ENCODE peak calls at places on chromosomes 2 and 18, in nine cellular contexts. G is activated CD8-positive, alpha-beta memory T cell treated with anti-CD3 and anti-CD28 coated beads, Interleukin-2, amount 10 ng/mL, durations not matched to agents 7 days and 5 days; M is kidney glomerular epithelial cell; U is stimulated activated CD8-positive, alpha-beta memory T cell treated with anti-CD3 and anti-CD28 coated beads, Interleukin-2, amount 100 ng/mL, for 48 hours; A is CMK; D is adrenal gland; V is HuH-7.5; S is HTR-8/SVneo; E is RPMI7951. Z is an unnamed sample.
A peak's percentile ranks its signal among the peaks of the same experiment; 100 is the strongest.

GRCh38 chr2:20349457-20350034 is 1.1 kb downstream of the PUM2 start:
- DNase-seq in M (no peak), S (no peak), D (no peak), G (no peak), E (no peak), V (no peak), A (no peak), U (no peak), Z (peak; percentile 16)

GRCh38 chr2:192059226-192059625 is 135.5 kb downstream of the TMEFF2 start:
- DNase-seq in A (no peak), G (no peak), E (no peak), V (no peak), S (no peak), D (no peak), U (no peak), M (no peak), Z (no peak)

GRCh38 chr2:216006164-216006663 is 7.1 kb downstream of the MREG start:
- DNase-seq in S (peak; percentile 61), D (peak; percentile 44), M (peak; percentile 22), A (no peak), E (peak; percentile 92), V (no peak), G (peak; percentile 80), U (peak; percentile 40), Z (no peak)

GRCh38 chr2:9548506-9548905 is 7.1 kb downstream of the ADAM17 start:
- DNase-seq in V (no peak), D (no peak), A (no peak), M (no peak), S (no peak), G (no peak), U (no peak), E (no peak), Z (no peak)

GRCh38 chr2:21404827-21405625 is 281.3 kb downstream of the TDRD15 start:
- DNase-seq in E (no peak), D (no peak), V (no peak), S (no peak), G (no peak), M (no peak), U (no peak), A (no peak), Z (no peak)

GRCh38 chr18:24027156-24027555 is 12.6 kb downstream of the TTC39C start:
- DNase-seq in D (peak; percentile 84), U (no peak), G (no peak), V (no peak), A (no peak), E (peak; percentile 84), S (no peak), M (no peak), Z (no peak)

GRCh38 chr2:172564376-172564775 is 8.5 kb downstream of the PDK1 start:
- DNase-seq in U (no peak), M (no peak), G (no peak), D (no peak), S (no peak), E (peak; percentile 6), A (no peak), V (no peak), Z (peak; percentile 27)

GRCh38 chr2:161273038-161273760 is 35.0 kb upstream of the PSMD14 start:
- DNase-seq in D (no peak), S (peak; percentile 27), V (peak; percentile 16), M (peak; percentile 47), E (peak; percentile 61), G (no peak), U (no peak), A (peak; percentile 17), Z (peak; percentile 55)

GRCh38 chr2:149651229-149651628 is 63.7 kb upstream of the MMADHC start:
- DNase-seq in U (no peak), D (no peak), V (no peak), S (no peak), E (no peak), G (no peak), M (no peak), A (no peak), Z (no peak)

GRCh38 chr2:123636232-123636631 is 388.9 kb upstream of the CNTNAP5 start:
- DNase-seq in A (no peak), G (no peak), M (no peak), U (no peak), S (no peak), E (no peak), D (no peak), V (no peak), Z (no peak)

GRCh38 chr18:63016270-63016669 is 300.9 kb downstream of the PHLPP1 start:
- DNase-seq in S (peak; percentile 44), U (no peak), M (peak; percentile 23), V (peak; percentile 13), D (peak; percentile 65), A (no peak), G (peak; percentile 52), E (peak; percentile 46), Z (peak; percentile 84)

GRCh38 chr2:181376442-181376841 is 80.7 kb upstream of the ITGA4 start:
- DNase-seq in G (no peak), S (no peak), V (no peak), M (no peak), A (no peak), U (no peak), D (no peak), E (no peak), Z (peak; percentile 16)

GRCh38 chr2:63053235-63053888 is 2.7 kb downstream of the OTX1 start:
- DNase-seq in E (no peak), G (no peak), D (no peak), M (no peak), S (no peak), U (no peak), V (no peak), A (no peak), Z (no peak)

GRCh38 chr18:75638597-75639467 is 211.3 kb upstream of the SMIM21 start:
- DNase-seq in M (no peak), A (no peak), G (no peak), E (peak; percentile 92), U (no peak), V (no peak), D (no peak), S (no peak), Z (no peak)

GRCh38 chr2:24512836-24513235 is 21.8 kb downstream of the NCOA1 start:
- DNase-seq in V (no peak), D (no peak), G (no peak), U (no peak), S (no peak), E (no peak), A (no peak), M (no peak), Z (no peak)

GRCh38 chr2:170713280-170714155 is 1.6 kb upstream of the SP5 start:
- DNase-seq in S (no peak), A (no peak), D (no peak), U (no peak), G (no peak), M (no peak), V (peak; percentile 57), E (no peak), Z (no peak)

GRCh38 chr18:32343634-32344033 is 127.0 kb downstream of the GAREM1 start:
- DNase-seq in M (no peak), A (no peak), E (no peak), D (no peak), S (no peak), V (no peak), G (no peak), U (no peak), Z (peak; percentile 69)

GRCh38 chr2:120768112-120769048 is 32.7 kb downstream of the GLI2 start:
- DNase-seq in G (no peak), S (no peak), U (no peak), V (no peak), D (no peak), E (no peak), M (no peak), A (no peak), Z (no peak)

GRCh38 chr2:43276517-43276931 is 50.1 kb upstream of the ZFP36L2 start:
- DNase-seq in M (peak; percentile 39), A (no peak), V (no peak), D (no peak), E (no peak), U (no peak), S (no peak), G (no peak), Z (no peak)

GRCh38 chr2:51995293-51995692 is 963.4 kb upstream of the NRXN1 start:
- DNase-seq in S (peak; percentile 5), U (no peak), G (no peak), M (no peak), D (no peak), V (no peak), E (no peak), A (no peak), Z (no peak)

GRCh38 chr2:112814278-112814677 is 22.3 kb downstream of the IL1B start:
- DNase-seq in E (peak; percentile 64), U (no peak), G (no peak), S (peak; percentile 71), D (no peak), M (peak; percentile 34), A (no peak), V (no peak), Z (no peak)

GRCh38 chr2:98650998-98651397 is 42.6 kb downstream of the UNC50 start:
- DNase-seq in S (no peak), V (no peak), G (no peak), M (no peak), U (no peak), E (no peak), D (no peak), A (no peak), Z (no peak)

GRCh38 chr2:206232287-206233035 is 42.0 kb upstream of the ZDBF2 start:
- DNase-seq in G (no peak), M (no peak), S (no peak), E (no peak), D (no peak), V (no peak), U (no peak), A (no peak), Z (peak; percentile 80)

GRCh38 chr2:175318542-175318941 is 137.0 kb upstream of the ATP5MC3 start:
- DNase-seq in V (no peak), S (no peak), M (no peak), E (no peak), D (no peak), U (no peak), G (no peak), A (no peak), Z (no peak)

GRCh38 chr2:20436716-20437470 is 10.0 kb upstream of the RHOB start:
- DNase-seq in M (no peak), E (no peak), U (no peak), G (peak; percentile 36), V (no peak), D (no peak), S (no peak), A (no peak), Z (no peak)

GRCh38 chr2:227320305-227321094 is 4.6 kb upstream of the MFF start:
- DNase-seq in E (no peak), D (no peak), U (no peak), V (no peak), S (no peak), M (no peak), A (peak; percentile 53), G (no peak), Z (no peak)

GRCh38 chr2:8282858-8283252 is 399.0 kb upstream of the ID2 start:
- DNase-seq in A (no peak), U (no peak), S (no peak), E (no peak), M (no peak), D (no peak), G (peak; percentile 50), V (no peak), Z (no peak)